ENCODE peak calls at places on chromosomes 13 and 19, in eight cellular contexts. C, Q, W, D, E, T, I and G are unnamed samples.

GRCh38 chr19:1064661-1065605 is 2.0 kb upstream of the ARHGAP45 start:
- DNase-seq in C (no peak), Q (peak), W (peak), D (peak), E (peak), T (no peak), I (peak), G (no peak)

GRCh38 chr13:26062853-26063444 is 11.1 kb upstream of the SHISA2 start:
- DNase-seq in C (no peak), Q (peak), W (peak), D (peak), E (peak), T (no peak), I (peak), G (no peak)

GRCh38 chr19:18362934-18363542 is 22.6 kb downstream of the PGPEP1 start:
- DNase-seq in C (no peak), Q (no peak), W (no peak), D (no peak), E (peak), T (no peak), I (no peak), G (no peak)

GRCh38 chr13:27915301-27916207 is 4.2 kb upstream of the PDX1 start:
- DNase-seq in C (no peak), Q (no peak), W (no peak), D (no peak), E (no peak), T (no peak), I (no peak), G (no peak)

GRCh38 chr13:99331881-99332293 is 24.7 kb upstream of the GPR183 start:
- DNase-seq in C (no peak), Q (peak), W (no peak), D (no peak), E (no peak), T (no peak), I (no peak), G (peak)

GRCh38 chr13:78764665-78765064 is 105.7 kb upstream of the OBI1 start:
- DNase-seq in C (no peak), Q (no peak), W (no peak), D (no peak), E (no peak), T (no peak), I (peak), G (no peak)

GRCh38 chr13:51538626-51539179 is 45.6 kb upstream of the WDFY2 start:
- DNase-seq in C (no peak), Q (no peak), W (no peak), D (no peak), E (no peak), T (no peak), I (no peak), G (no peak)

GRCh38 chr13:85093808-85094207 is 705.4 kb downstream of the SLITRK6 start:
- DNase-seq in C (no peak), Q (peak), W (no peak), D (no peak), E (no peak), T (no peak), I (no peak), G (no peak)

GRCh38 chr13:100275746-100276145 is 186.9 kb downstream of the PCCA start:
- DNase-seq in C (no peak), Q (no peak), W (no peak), D (no peak), E (no peak), T (no peak), I (no peak), G (no peak)